ENCODE peak calls at places on chromosomes 6 and 20, in four cellular contexts. H, M, P and I are unnamed samples.

GRCh38 chr6:33885121-33886057 is 81.6 kb upstream of the MLN start:
- DNase-seq in M (no peak), H (peak), P (no peak), I (no peak)

GRCh38 chr6:14754636-14755513 is 491.0 kb upstream of the JARID2 start:
- DNase-seq in P (no peak), M (no peak), H (no peak), I (no peak)

GRCh38 chr6:112911949-112912348 is 564.8 kb downstream of the RFPL4B start:
- DNase-seq in H (no peak), M (no peak), P (no peak), I (no peak)

GRCh38 chr20:32877507-32877906 is 18.8 kb downstream of the EFCAB8 start:
- DNase-seq in P (no peak), H (peak), M (no peak), I (no peak)

GRCh38 chr20:40305303-40305702 is 383.7 kb downstream of the MAFB start:
- DNase-seq in P (no peak), H (no peak), M (no peak), I (no peak)

GRCh38 chr6:15498640-15499039 is 164.2 kb downstream of the DTNBP1 start:
- DNase-seq in M (no peak), P (no peak), H (no peak), I (no peak)

GRCh38 chr6:111628117-111628866 is 22.6 kb upstream of the TRAF3IP2 start:
- DNase-seq in P (no peak), M (no peak), H (no peak), I (no peak)

GRCh38 chr20:7171911-7172310 is 404.4 kb downstream of the BMP2 start:
- DNase-seq in M (no peak), P (no peak), H (no peak), I (peak)

GRCh38 chr6:20632696-20633095 is 98.4 kb downstream of the CDKAL1 start:
- DNase-seq in P (no peak), H (no peak), M (no peak), I (no peak)

GRCh38 chr6:142693446-142693845 is 251.5 kb downstream of the HIVEP2 start:
- DNase-seq in M (no peak), P (no peak), H (peak), I (no peak)

GRCh38 chr20:30921286-30922071 is 336.0 kb upstream of the DEFB115 start:
- DNase-seq in P (no peak), M (no peak), H (no peak), I (no peak)

GRCh38 chr20:18956878-18957277 is 143.3 kb downstream of the SCP2D1 start:
- DNase-seq in P (no peak), H (no peak), M (no peak), I (no peak)

GRCh38 chr6:36290668-36291620 is 21.1 kb downstream of the PNPLA1 start:
- DNase-seq in P (no peak), H (no peak), M (no peak), I (no peak)

GRCh38 chr6:136069119-136069518 is 181.0 kb downstream of the MTFR2 start:
- DNase-seq in M (no peak), P (no peak), H (peak), I (peak)

GRCh38 chr20:23156170-23156841 is 70.2 kb upstream of the CD93 start:
- DNase-seq in P (peak), M (peak), H (peak), I (no peak)

GRCh38 chr6:118504611-118505010 is 43.5 kb upstream of the PLN start:
- DNase-seq in H (no peak), M (no peak), P (no peak), I (no peak)

GRCh38 chr6:2857580-2858337 is 16.1 kb upstream of the SERPINB1 start:
- DNase-seq in P (no peak), H (peak), M (no peak), I (peak)

GRCh38 chr6:1871936-1872335 is 262.2 kb downstream of the FOXC1 start:
- DNase-seq in H (no peak), P (no peak), M (no peak), I (peak)

GRCh38 chr6:38364127-38364526 is 275.6 kb downstream of the BTBD9 start:
- DNase-seq in P (no peak), H (no peak), M (no peak), I (no peak)

GRCh38 chr6:33895988-33896387 is 92.2 kb upstream of the MLN start:
- DNase-seq in M (no peak), H (no peak), P (no peak), I (no peak)

GRCh38 chr20:43946206-43946491 is 31.5 kb downstream of the TOX2 start:
- DNase-seq in P (no peak), H (no peak), M (no peak), I (no peak)

GRCh38 chr6:2971420-2972218 is at the start of gene SERPINB6:
- DNase-seq in P (peak), H (peak), M (no peak), I (no peak)

GRCh38 chr6:127266892-127267741 is 453 bp downstream of the RNF146 start:
- DNase-seq in P (peak), M (peak), H (peak), I (peak)

GRCh38 chr6:149636116-149636515 is 12.4 kb downstream of the KATNA1 start:
- DNase-seq in H (peak), P (no peak), M (no peak), I (peak)

GRCh38 chr6:16184129-16184528 is 54.3 kb upstream of the GMPR start:
- DNase-seq in P (no peak), M (peak), H (peak), I (peak)

GRCh38 chr20:4656491-4656890 is 65.2 kb upstream of the PRND start:
- DNase-seq in M (no peak), P (no peak), H (peak), I (no peak)

GRCh38 chr6:45461486-45461885 is 83.8 kb upstream of the SUPT3H start:
- DNase-seq in H (no peak), P (no peak), M (no peak), I (no peak)

GRCh38 chr6:83096791-83097190 is 29.3 kb downstream of the DOP1A start:
- DNase-seq in H (peak), M (no peak), P (no peak), I (no peak)

GRCh38 chr6:13545885-13546284 is 28.5 kb upstream of the SIRT5 start:
- DNase-seq in H (no peak), P (no peak), M (no peak), I (no peak)

GRCh38 chr20:60010689-60011417 is 52.6 kb downstream of the CDH26 start:
- DNase-seq in P (no peak), M (no peak), H (no peak), I (no peak)

GRCh38 chr6:10386260-10386659 is 28.6 kb downstream of the TFAP2A start:
- DNase-seq in M (no peak), P (no peak), H (no peak), I (no peak)

GRCh38 chr6:104527761-104528415 is 331.8 kb downstream of the HACE1 start:
- DNase-seq in H (no peak), M (peak), P (peak), I (peak)

GRCh38 chr6:157070403-157071107 is 252.8 kb downstream of the TMEM242 start:
- DNase-seq in H (no peak), P (no peak), M (no peak), I (no peak)

GRCh38 chr6:35219683-35220326 is 6.0 kb downstream of the SCUBE3 start:
- DNase-seq in P (no peak), H (peak), M (no peak), I (no peak)

GRCh38 chr20:47921306-47922279 is 136.3 kb upstream of the SULF2 start:
- DNase-seq in H (no peak), P (no peak), M (no peak), I (no peak)

GRCh38 chr6:158879180-158879579 is 60.0 kb upstream of the EZR start:
- DNase-seq in P (no peak), H (no peak), M (peak), I (peak)

GRCh38 chr6:1176595-1176994 is 135.3 kb upstream of the FOXQ1 start:
- DNase-seq in H (no peak), M (no peak), P (no peak), I (no peak)

GRCh38 chr20:1757606-1758507 is 100.3 kb upstream of the SIRPG start:
- DNase-seq in H (no peak), M (no peak), P (no peak), I (no peak)

GRCh38 chr6:10960171-10960570 is 73.3 kb downstream of the SYCP2L start:
- DNase-seq in M (no peak), P (no peak), H (no peak), I (no peak)

GRCh38 chr6:100283288-100283687 is 181.4 kb downstream of the SIM1 start:
- DNase-seq in P (no peak), H (peak), M (no peak), I (peak)

DNA sequence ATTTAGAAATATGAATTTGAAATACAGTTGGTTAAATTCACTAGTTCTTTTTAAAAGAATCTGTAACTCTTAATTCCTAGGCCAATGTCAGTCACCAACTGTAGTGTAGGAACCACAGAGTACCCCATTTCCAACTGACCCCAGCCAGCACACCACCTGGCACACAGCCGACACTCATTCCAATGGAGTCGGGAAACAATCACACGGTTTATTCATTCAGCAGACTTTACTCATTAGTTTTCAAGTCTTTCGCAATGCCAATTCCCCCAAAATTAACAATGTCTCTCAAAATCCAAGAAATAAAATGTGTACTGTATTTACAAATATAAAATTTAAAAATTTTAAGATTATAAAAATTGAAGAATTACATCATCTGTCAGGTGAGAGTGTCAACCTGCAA is 13.5 kb downstream of the ARG1 start:
- DNase-seq in P (no peak), M (no peak), H (no peak), I (no peak)
- H3K56ac ChIP-seq in P (no peak), M (no peak), H (no peak), I (no peak)

GRCh38 chr20:25017257-25017803 is 24.8 kb upstream of the APMAP start:
- DNase-seq in H (no peak), M (peak), P (peak), I (peak)
- H3K4me2 ChIP-seq in H (no peak), M (no peak), P (no peak), I (no peak)

GRCh38 chr6:125857846-125858245 is 67.1 kb downstream of the NCOA7 start:
- DNase-seq in H (no peak), P (no peak), M (no peak), I (no peak)
- H3K56ac ChIP-seq in H (no peak), P (no peak), M (no peak), I (no peak)

DNA sequence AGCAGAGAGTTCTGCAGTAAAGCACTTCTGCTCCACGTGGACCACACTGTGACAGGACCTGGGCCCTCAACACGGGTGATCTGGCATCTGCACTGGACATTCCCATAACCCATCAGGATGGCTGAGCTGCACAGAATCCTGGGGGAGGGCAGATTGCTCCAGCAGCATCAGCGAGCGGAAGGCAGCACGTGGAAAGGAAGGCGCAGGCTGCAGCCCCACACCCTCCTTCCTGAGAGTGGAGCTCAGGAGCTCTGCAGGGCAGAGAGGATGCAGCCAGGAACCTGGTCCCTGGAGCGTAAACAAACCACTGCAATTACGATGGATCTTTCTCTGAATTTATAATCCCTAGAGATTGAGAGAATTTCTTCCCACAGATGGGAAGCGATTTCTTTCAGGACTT is 39.7 kb upstream of the EMILIN3 start:
- DNase-seq in H (no peak), P (no peak), M (no peak), I (no peak)
- H3K4me2 ChIP-seq in H (no peak), P (no peak), M (no peak), I (no peak)